ENCODE peak calls at places on chromosomes 11 and 22, in five cellular contexts. Q, S, K, F and M are unnamed samples.
A peak's percentile ranks its signal among the peaks of the same experiment; 100 is the strongest.

GRCh38 chr11:122742350-122742749 is 86.8 kb downstream of the UBASH3B start:
- DNase-seq in S (no peak), F (no peak), Q (no peak), K (no peak), M (no peak)

GRCh38 chr11:69657911-69658605 is 17.1 kb downstream of the LTO1 start:
- DNase-seq in Q (no peak), K (no peak), S (no peak), F (no peak), M (no peak)

GRCh38 chr22:49670610-49671330 is 156.9 kb downstream of the BRD1 start:
- DNase-seq in K (no peak), S (no peak), F (no peak), Q (no peak), M (peak; percentile 23)

GRCh38 chr11:18203723-18204122 is 31.1 kb downstream of the MRGPRX4 start:
- DNase-seq in S (no peak), Q (peak; percentile 64), K (no peak), F (no peak), M (no peak)

GRCh38 chr11:127412722-127413121 is 412.2 kb upstream of the KIRREL3 start:
- DNase-seq in F (no peak), S (no peak), Q (no peak), K (no peak), M (no peak)

GRCh38 chr11:78379039-78379670 is 38.5 kb downstream of the GAB2 start:
- DNase-seq in Q (no peak), K (no peak), F (no peak), S (no peak), M (no peak)

GRCh38 chr22:43465291-43466015 is 53.6 kb downstream of the MPPED1 start:
- DNase-seq in Q (no peak), K (no peak), S (no peak), F (no peak), M (no peak)

GRCh38 chr11:76857776-76858461 is 2.8 kb upstream of the ACER3 start:
- DNase-seq in S (no peak), F (no peak), Q (no peak), K (no peak), M (no peak)

GRCh38 chr11:62575837-62576236 is 2.1 kb upstream of the EEF1G start:
- DNase-seq in F (no peak), K (no peak), Q (no peak), S (no peak), M (no peak)

GRCh38 chr11:73145986-73146575 is 4.0 kb upstream of the FCHSD2 start:
- DNase-seq in K (no peak), Q (no peak), S (no peak), F (no peak), M (no peak)

GRCh38 chr11:11148104-11148509 is 204.9 kb downstream of the CSNK2A3 start:
- DNase-seq in K (peak; percentile 74), Q (peak; percentile 13), S (no peak), F (no peak), M (peak; percentile 43)

GRCh38 chr22:40491990-40492631 is 121.7 kb downstream of the SGSM3 start:
- DNase-seq in Q (no peak), S (no peak), K (no peak), F (no peak), M (peak; percentile 22)

GRCh38 chr11:126416542-126417090 is 61.1 kb downstream of the ST3GAL4 start:
- DNase-seq in S (peak; percentile 49), Q (peak; percentile 71), K (peak; percentile 91), F (peak; percentile 63), M (peak; percentile 54)

GRCh38 chr11:76610871-76611475 is 59.6 kb downstream of the LRRC32 start:
- DNase-seq in F (no peak), Q (no peak), K (no peak), S (no peak), M (no peak)

GRCh38 chr11:112963368-112963955 is 2.2 kb downstream of the NCAM1 start:
- DNase-seq in S (no peak), F (no peak), K (no peak), Q (no peak), M (no peak)

GRCh38 chr11:75263944-75264349 is 23.4 kb downstream of the TPBGL start:
- DNase-seq in K (no peak), Q (peak; percentile 26), S (no peak), F (peak; percentile 28), M (no peak)

GRCh38 chr22:36617694-36618522 is 85.6 kb downstream of the CACNG2 start:
- DNase-seq in F (no peak), Q (no peak), K (no peak), S (no peak), M (no peak)

GRCh38 chr11:60265373-60266214 is 14.9 kb upstream of the MS4A4A start:
- DNase-seq in S (no peak), Q (peak; percentile 63), F (no peak), K (no peak), M (no peak)

GRCh38 chr11:114192841-114193389 is 103.3 kb upstream of the NNMT start:
- DNase-seq in S (no peak), F (no peak), Q (no peak), K (no peak), M (no peak)

GRCh38 chr11:94171693-94172440 is 43.2 kb downstream of the PANX1 start:
- DNase-seq in K (no peak), Q (peak; percentile 66), S (no peak), F (peak; percentile 26), M (no peak)

GRCh38 chr11:16759857-16760256 is 21.4 kb downstream of the C11orf58 start:
- DNase-seq in S (no peak), K (no peak), F (no peak), Q (peak; percentile 40), M (no peak)